ENCODE peak calls at places on chromosome 2, in ten cellular contexts. T, B, Y, G, Q, I, D, Z, U and J are unnamed samples. For H3K4me1, the result is how much of the 10 kb centered on the place peaks cover.

GRCh38 chr2:184680825-184681224 is 82.5 kb downstream of the ZNF804A start:
- DNase-seq in G (no peak), U (no peak), Z (no peak), D (no peak), T (no peak), B (no peak), Q (no peak), I (no peak), Y (no peak), J (no peak)

GRCh38 chr2:222859786-222860726 is 780 bp upstream of the ACSL3 start:
- DNase-seq in U (peak), G (no peak), I (no peak), D (peak), B (peak), T (peak), Q (peak), Y (no peak), Z (peak), J (peak)

GRCh38 chr2:68709421-68709911 is 25.1 kb upstream of the ARHGAP25 start:
- DNase-seq in Q (peak), G (no peak), T (peak), I (no peak), Z (peak), D (no peak), Y (no peak), U (no peak), B (no peak), J (no peak)

GRCh38 chr2:241239552-241240202 is 51.2 kb downstream of the ANO7 start:
- DNase-seq in D (no peak), Y (no peak), B (no peak), Q (no peak), U (no peak), I (no peak), Z (no peak), G (no peak), T (no peak), J (no peak)

GRCh38 chr2:81266106-81266505 is 961.6 kb upstream of the LRRTM1 start:
- DNase-seq in B (no peak), G (no peak), D (peak), T (no peak), I (no peak), Y (no peak), U (no peak), Z (no peak), Q (peak), J (no peak)

GRCh38 chr2:170886391-170886790 is 42.7 kb upstream of the GORASP2 start:
- DNase-seq in G (no peak), D (no peak), T (peak), I (no peak), U (no peak), Q (peak), Z (peak), Y (no peak), B (no peak), J (no peak)

GRCh38 chr2:222434204-222434603 is 9.9 kb downstream of the SGPP2 start:
- DNase-seq in B (no peak), Z (no peak), G (no peak), Y (no peak), T (no peak), U (no peak), D (no peak), I (no peak), Q (no peak), J (no peak)

GRCh38 chr2:197873293-197873701 is 68.9 kb downstream of the PLCL1 start:
- DNase-seq in B (no peak), Y (no peak), Q (peak), T (peak), G (no peak), U (no peak), I (no peak), Z (peak), D (no peak), J (no peak)

GRCh38 chr2:144479659-144480058 is 40.3 kb downstream of the ZEB2 start:
- DNase-seq in Q (no peak), T (no peak), Z (no peak), G (no peak), U (no peak), I (peak), D (no peak), B (no peak), Y (no peak), J (no peak)

GRCh38 chr2:157032019-157032418 is 225.5 kb upstream of the GALNT5 start:
- DNase-seq in Z (peak), U (no peak), T (peak), I (no peak), G (no peak), Y (no peak), B (no peak), D (no peak), Q (peak), J (no peak)

GRCh38 chr2:237408280-237408679 is 5.7 kb downstream of the COL6A3 start:
- DNase-seq in D (no peak), T (peak), Q (peak), B (no peak), I (no peak), Z (peak), G (no peak), Y (no peak), U (no peak), J (peak)

DNA sequence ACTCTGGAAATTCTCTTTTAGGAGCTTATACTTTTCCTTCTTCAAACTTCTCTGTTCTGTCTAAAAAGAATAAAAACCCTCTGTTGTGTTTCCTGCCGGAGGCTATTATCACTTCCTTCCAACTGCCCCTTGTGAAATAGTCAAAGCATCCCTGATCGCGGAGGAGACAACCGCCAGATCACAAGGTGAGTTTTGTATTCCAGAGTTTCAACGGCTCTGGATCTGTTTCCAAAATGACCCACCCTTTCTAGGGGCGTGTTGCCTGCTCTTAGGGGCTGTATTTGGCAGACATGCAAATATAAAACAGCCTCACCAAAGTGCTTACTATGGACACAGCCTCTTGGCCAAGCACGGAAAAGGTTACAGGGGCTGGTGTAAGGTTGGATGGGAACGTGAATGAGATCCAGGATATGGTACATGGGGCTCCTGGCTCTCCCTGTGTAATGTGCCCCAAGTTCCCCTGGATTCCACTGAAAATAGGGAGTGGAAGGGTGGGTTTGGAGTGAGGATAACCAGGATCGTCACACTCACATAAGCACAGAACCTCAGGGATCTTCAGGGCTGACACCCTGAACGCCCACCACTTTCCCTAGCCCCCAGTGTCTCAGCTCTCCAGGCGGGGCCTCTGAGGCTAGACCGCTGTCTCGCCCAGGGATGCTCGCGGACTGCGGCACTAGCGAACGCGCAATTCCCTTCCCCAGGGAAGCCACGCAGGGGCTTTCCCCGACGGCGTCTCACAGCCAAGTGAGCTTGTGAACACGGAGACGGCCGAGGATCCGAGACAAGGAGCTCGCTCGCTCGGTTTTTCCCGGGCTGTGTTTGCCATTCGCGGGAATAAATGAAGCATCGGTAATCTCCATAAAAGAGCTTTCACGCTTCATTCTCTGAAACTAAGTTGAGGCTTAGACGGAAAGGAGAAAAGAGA is 14.4 kb downstream of the EN1 start:
- DNase-seq in Y (no peak), Z (no peak), G (no peak), T (no peak), U (no peak), Q (no peak), D (no peak), B (no peak), I (no peak), J (no peak)
- H3K4me3 ChIP-seq in Y (no peak), Z (no peak), G (no peak), T (no peak), U (no peak), Q (no peak), D (no peak), B (no peak), I (no peak), J (no peak)

GRCh38 chr2:183029219-183029618 is 9.0 kb downstream of the NCKAP1 start:
- DNase-seq in T (peak), D (no peak), Q (peak), I (no peak), B (no peak), Y (no peak), Z (peak), G (no peak), U (no peak), J (no peak)

GRCh38 chr2:183027443-183027842 is 10.8 kb downstream of the NCKAP1 start:
- DNase-seq in B (no peak), G (no peak), T (no peak), Q (no peak), I (no peak), U (no peak), D (no peak), Y (no peak), Z (no peak), J (no peak)

GRCh38 chr2:183025993-183026392 is 12.3 kb downstream of the NCKAP1 start:
- DNase-seq in Y (no peak), G (no peak), D (no peak), I (no peak), U (no peak), T (no peak), B (no peak), Q (no peak), Z (no peak), J (no peak)

GRCh38 chr2:183026424-183026823 is 11.8 kb downstream of the NCKAP1 start:
- DNase-seq in Q (no peak), I (no peak), D (no peak), U (no peak), Z (no peak), Y (no peak), B (no peak), T (no peak), G (no peak), J (no peak)

DNA sequence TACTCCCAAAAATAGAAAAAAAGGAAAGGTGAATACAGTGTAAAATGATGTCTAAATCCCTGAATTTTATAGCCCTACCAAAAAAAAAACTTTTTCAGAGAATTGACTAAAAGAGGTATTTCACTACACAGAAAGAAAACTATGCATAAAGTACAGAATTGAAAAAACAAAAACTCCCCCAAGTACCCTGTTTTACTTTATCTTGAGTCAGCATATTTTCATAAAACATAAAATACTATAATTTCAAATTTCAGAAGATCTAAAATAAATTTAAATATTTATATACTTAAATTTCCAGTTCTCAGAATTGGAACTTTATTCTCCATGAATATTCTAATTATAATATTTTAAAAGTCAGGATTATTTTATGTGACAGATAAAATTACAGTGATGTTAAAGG is 10.1 kb downstream of the NCKAP1 start:
- DNase-seq in G (no peak), I (no peak), U (no peak), T (no peak), D (no peak), Q (no peak), Y (no peak), B (no peak), Z (no peak), J (no peak)
- H3K4me1 ChIP-seq in G (under half), I (under half), U (half or more), T (half or more), D (under half), Q (under half), Y (under half), B (half or more), Z (half or more), J (under half)

DNA sequence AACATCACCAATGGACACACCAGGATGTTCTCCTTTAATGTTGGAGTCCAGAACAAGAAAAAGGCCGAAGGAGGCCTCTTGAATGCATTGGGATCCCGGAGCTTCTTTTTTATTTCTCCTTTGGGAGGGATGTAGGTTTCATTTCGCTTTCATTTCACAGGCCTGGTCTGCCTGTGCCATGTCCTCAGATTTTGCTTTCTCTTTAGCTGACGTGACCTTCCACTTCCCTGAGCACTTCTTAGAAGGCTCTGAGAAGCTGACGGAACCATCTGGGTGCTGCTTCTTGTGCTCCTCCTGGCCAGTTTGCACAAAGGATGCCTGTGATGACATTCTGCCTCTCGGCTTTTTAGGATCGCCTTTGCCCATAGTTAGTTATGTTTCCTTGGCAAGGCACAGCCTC is 15.1 kb upstream of the MBOAT2 start:
- DNase-seq in Z (no peak), U (no peak), G (no peak), I (no peak), D (no peak), Q (no peak), B (no peak), T (no peak), Y (no peak), J (no peak)
- H3K4me3 ChIP-seq in Z (peak), U (no peak), G (no peak), I (no peak), D (no peak), Q (no peak), B (no peak), T (no peak), Y (no peak), J (no peak)

GRCh38 chr2:54725343-54726099 is 2.1 kb downstream of the EML6 start:
- DNase-seq in Q (no peak), Z (peak), I (no peak), G (no peak), T (no peak), B (no peak), Y (no peak), D (no peak), U (no peak), J (no peak)
- H3K4me1 ChIP-seq in Q (under half), Z (under half), I (under half), G (under half), T (under half), B (under half), Y (under half), D (under half), U (under half), J (under half)

GRCh38 chr2:218292700-218293014 is 354 bp upstream of the TMBIM1 start:
- DNase-seq in T (no peak), Q (no peak), Z (no peak), B (no peak), D (no peak), G (no peak), I (no peak), Y (no peak), U (no peak), J (no peak)

GRCh38 chr2:218291934-218292699 is at the start of gene TMBIM1:
- DNase-seq in B (peak), Z (peak), D (peak), Q (peak), G (peak), T (peak), I (peak), Y (peak), U (peak), J (peak)

GRCh38 chr2:218291318-218291933 is 877 bp downstream of the TMBIM1 start:
- DNase-seq in T (peak), D (no peak), Q (peak), U (peak), Y (no peak), B (no peak), I (peak), Z (no peak), G (no peak), J (no peak)

GRCh38 chr2:218289639-218290315 is 2.5 kb downstream of the TMBIM1 start:
- DNase-seq in B (no peak), U (peak), G (no peak), Y (no peak), T (peak), Q (peak), D (peak), Z (peak), I (no peak), J (no peak)

DNA sequence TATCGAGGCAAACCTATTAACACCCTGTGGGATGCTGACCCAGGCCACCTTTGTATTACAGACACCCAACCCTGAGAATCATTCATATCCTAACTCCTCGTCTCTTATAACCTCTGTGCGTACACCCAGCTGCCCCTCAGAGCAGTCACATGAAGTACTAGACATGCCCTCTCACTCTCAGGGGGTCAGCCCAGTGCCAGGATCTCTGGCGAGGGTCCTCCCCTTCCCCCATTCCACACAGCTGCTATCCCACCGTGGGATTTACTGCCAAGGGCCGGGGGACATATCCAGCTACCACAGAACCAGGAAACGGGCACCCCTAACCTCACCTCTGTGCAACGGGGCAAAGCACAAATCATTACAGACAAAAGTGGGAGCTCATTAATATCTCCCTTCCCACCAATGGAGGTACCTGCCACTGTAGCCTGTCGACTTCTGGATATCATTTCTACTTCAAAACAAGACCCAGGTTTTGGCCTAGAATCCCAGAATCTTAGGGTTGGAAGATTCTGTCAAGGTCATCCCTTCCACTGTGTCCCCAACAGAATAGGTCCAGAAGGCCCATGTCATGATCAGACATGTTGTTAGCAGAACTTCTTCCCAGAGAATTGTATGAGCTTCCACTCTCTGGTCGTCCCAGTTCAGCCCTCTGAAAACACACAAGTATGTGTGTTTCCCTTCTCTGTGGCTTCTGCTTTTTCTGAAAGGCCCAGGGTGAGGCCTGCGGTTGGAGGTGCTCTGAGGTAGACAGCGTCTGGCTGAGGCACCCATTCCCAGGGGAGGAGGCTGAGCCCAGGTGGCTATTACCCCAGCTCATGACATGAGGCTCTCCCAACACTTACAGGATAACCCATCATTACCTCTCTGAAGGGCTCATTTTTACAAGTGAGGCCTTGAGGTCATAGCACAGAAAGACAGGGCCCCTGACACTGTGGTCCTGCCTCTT is 1.7 kb downstream of the TMBIM1 start:
- DNase-seq in D (no peak), Y (no peak), U (no peak), I (peak), Z (no peak), Q (no peak), B (no peak), G (no peak), T (peak), J (no peak)
- H3K4me3 ChIP-seq in D (peak), Y (peak), U (peak), I (peak), Z (peak), Q (no peak), B (peak), G (peak), T (peak), J (peak)